ENCODE peak calls at places on chromosomes 3 and 15, in five cellular contexts. One of them, this sample, is unnamed.

GRCh38 chr3:147934316-147935188 is 525.4 kb downstream of the ZIC1 start:
- DNase-seq in caudate nucleus: no peak
- DNase-seq in fibroblast of pulmonary artery: no peak
- DNase-seq in endodermal cell: peak
- DNase-seq in ureter: no peak
- DNase-seq in this sample: peak

GRCh38 chr15:92807971-92808571 is 92.1 kb upstream of the CHD2 start:
- DNase-seq in caudate nucleus: peak
- DNase-seq in ureter: no peak
- DNase-seq in fibroblast of pulmonary artery: peak
- DNase-seq in endodermal cell: peak
- DNase-seq in this sample: peak

GRCh38 chr15:57329582-57330367 is 46.5 kb upstream of the CGNL1 start:
- DNase-seq in endodermal cell: no peak
- DNase-seq in fibroblast of pulmonary artery: no peak
- DNase-seq in ureter: no peak
- DNase-seq in caudate nucleus: no peak
- DNase-seq in this sample: no peak

GRCh38 chr15:84980196-84981053 is 1.2 kb upstream of the PDE8A start:
- DNase-seq in ureter: peak
- DNase-seq in fibroblast of pulmonary artery: peak
- DNase-seq in endodermal cell: peak
- DNase-seq in caudate nucleus: peak
- DNase-seq in this sample: peak

GRCh38 chr3:193375614-193376013 is 2.9 kb downstream of the ATP13A5 start:
- DNase-seq in ureter: no peak
- DNase-seq in fibroblast of pulmonary artery: no peak
- DNase-seq in caudate nucleus: no peak
- DNase-seq in endodermal cell: no peak
- DNase-seq in this sample: no peak

GRCh38 chr3:21955406-21955805 is 204.4 kb upstream of the ZNF385D start:
- DNase-seq in ureter: no peak
- DNase-seq in fibroblast of pulmonary artery: peak
- DNase-seq in endodermal cell: no peak
- DNase-seq in caudate nucleus: no peak
- DNase-seq in this sample: no peak

GRCh38 chr3:79367066-79367465 is 400.7 kb downstream of the ROBO1 start:
- DNase-seq in ureter: no peak
- DNase-seq in endodermal cell: no peak
- DNase-seq in caudate nucleus: no peak
- DNase-seq in fibroblast of pulmonary artery: peak
- DNase-seq in this sample: no peak

GRCh38 chr15:66255293-66255676 is 1.7 kb upstream of the MEGF11 start:
- DNase-seq in endodermal cell: no peak
- DNase-seq in caudate nucleus: no peak
- DNase-seq in ureter: no peak
- DNase-seq in fibroblast of pulmonary artery: no peak
- DNase-seq in this sample: no peak

GRCh38 chr3:60260546-60260945 is 990.7 kb downstream of the FHIT start:
- DNase-seq in fibroblast of pulmonary artery: no peak
- DNase-seq in caudate nucleus: no peak
- DNase-seq in endodermal cell: no peak
- DNase-seq in ureter: no peak
- DNase-seq in this sample: no peak

GRCh38 chr3:94173667-94174434 is 111.0 kb downstream of the NSUN3 start:
- DNase-seq in endodermal cell: no peak
- DNase-seq in fibroblast of pulmonary artery: peak
- DNase-seq in ureter: no peak
- DNase-seq in caudate nucleus: no peak
- DNase-seq in this sample: no peak

GRCh38 chr3:65126527-65127440 is 439.0 kb upstream of the ADAMTS9 start:
- DNase-seq in caudate nucleus: no peak
- DNase-seq in ureter: no peak
- DNase-seq in endodermal cell: no peak
- DNase-seq in fibroblast of pulmonary artery: peak
- DNase-seq in this sample: no peak

GRCh38 chr15:71093089-71094024 is 21.9 kb upstream of the THSD4 start:
- DNase-seq in endodermal cell: no peak
- DNase-seq in caudate nucleus: no peak
- DNase-seq in fibroblast of pulmonary artery: peak
- DNase-seq in ureter: peak
- DNase-seq in this sample: no peak

GRCh38 chr3:138833908-138834358 is 795 bp downstream of the PIK3CB start:
- DNase-seq in endodermal cell: no peak
- DNase-seq in caudate nucleus: peak
- DNase-seq in fibroblast of pulmonary artery: peak
- DNase-seq in ureter: no peak
- DNase-seq in this sample: peak

GRCh38 chr15:80856809-80857377 is 77.7 kb downstream of the CEMIP start:
- DNase-seq in fibroblast of pulmonary artery: peak
- DNase-seq in ureter: no peak
- DNase-seq in caudate nucleus: no peak
- DNase-seq in endodermal cell: peak
- DNase-seq in this sample: peak

GRCh38 chr3:57729339-57730039 is 26.6 kb upstream of the SLMAP start:
- DNase-seq in fibroblast of pulmonary artery: peak
- DNase-seq in endodermal cell: no peak
- DNase-seq in caudate nucleus: no peak
- DNase-seq in ureter: no peak
- DNase-seq in this sample: no peak

GRCh38 chr3:129310111-129310601 is 31.5 kb downstream of the HMCES start:
- DNase-seq in fibroblast of pulmonary artery: no peak
- DNase-seq in ureter: no peak
- DNase-seq in endodermal cell: peak
- DNase-seq in caudate nucleus: no peak
- DNase-seq in this sample: no peak

GRCh38 chr3:170909129-170909903 is 879 bp upstream of the EIF5A2 start:
- DNase-seq in caudate nucleus: no peak
- DNase-seq in ureter: no peak
- DNase-seq in fibroblast of pulmonary artery: peak
- DNase-seq in endodermal cell: no peak
- DNase-seq in this sample: no peak

GRCh38 chr3:186090884-186091283 is 18.0 kb downstream of the ETV5 start:
- DNase-seq in caudate nucleus: no peak
- DNase-seq in ureter: no peak
- DNase-seq in endodermal cell: no peak
- DNase-seq in fibroblast of pulmonary artery: no peak
- DNase-seq in this sample: no peak

GRCh38 chr3:58177747-58178527 is 32.8 kb downstream of the DNASE1L3 start:
- DNase-seq in fibroblast of pulmonary artery: peak
- DNase-seq in caudate nucleus: peak
- DNase-seq in endodermal cell: peak
- DNase-seq in ureter: peak
- DNase-seq in this sample: peak

GRCh38 chr3:50194903-50195500 is 3.6 kb downstream of the GNAT1 start:
- DNase-seq in endodermal cell: peak
- DNase-seq in ureter: no peak
- DNase-seq in fibroblast of pulmonary artery: no peak
- DNase-seq in caudate nucleus: no peak
- DNase-seq in this sample: peak

GRCh38 chr3:124363451-124363850 is 366.8 kb upstream of the UMPS start:
- DNase-seq in caudate nucleus: no peak
- DNase-seq in ureter: no peak
- DNase-seq in fibroblast of pulmonary artery: peak
- DNase-seq in endodermal cell: no peak
- DNase-seq in this sample: no peak

GRCh38 chr3:197784019-197784585 is 7.0 kb upstream of the LRCH3 start:
- DNase-seq in caudate nucleus: no peak
- DNase-seq in ureter: no peak
- DNase-seq in fibroblast of pulmonary artery: no peak
- DNase-seq in endodermal cell: no peak
- DNase-seq in this sample: no peak

GRCh38 chr3:140440446-140440845 is 237.4 kb upstream of the TRIM42 start:
- DNase-seq in endodermal cell: no peak
- DNase-seq in caudate nucleus: no peak
- DNase-seq in ureter: no peak
- DNase-seq in fibroblast of pulmonary artery: no peak
- DNase-seq in this sample: no peak

GRCh38 chr3:136149569-136150136 is 46.5 kb downstream of the MSL2 start:
- DNase-seq in endodermal cell: no peak
- DNase-seq in caudate nucleus: no peak
- DNase-seq in fibroblast of pulmonary artery: peak
- DNase-seq in ureter: no peak
- DNase-seq in this sample: no peak

GRCh38 chr3:88452228-88452627 is 302.5 kb downstream of the C3orf38 start:
- DNase-seq in fibroblast of pulmonary artery: no peak
- DNase-seq in caudate nucleus: no peak
- DNase-seq in ureter: no peak
- DNase-seq in endodermal cell: no peak
- DNase-seq in this sample: no peak

GRCh38 chr15:66241301-66241700 is 12.2 kb downstream of the MEGF11 start:
- DNase-seq in endodermal cell: no peak
- DNase-seq in ureter: no peak
- DNase-seq in caudate nucleus: no peak
- DNase-seq in fibroblast of pulmonary artery: no peak
- DNase-seq in this sample: peak

GRCh38 chr3:10312866-10313265 is 8.0 kb downstream of the SEC13 start:
- DNase-seq in fibroblast of pulmonary artery: no peak
- DNase-seq in ureter: no peak
- DNase-seq in caudate nucleus: no peak
- DNase-seq in endodermal cell: no peak
- DNase-seq in this sample: no peak

GRCh38 chr15:45662375-45662774 is 27.5 kb downstream of the SQOR start:
- DNase-seq in endodermal cell: peak
- DNase-seq in caudate nucleus: no peak
- DNase-seq in fibroblast of pulmonary artery: no peak
- DNase-seq in ureter: no peak
- DNase-seq in this sample: peak

GRCh38 chr15:95865330-95865739 is 465.2 kb upstream of the NR2F2 start:
- DNase-seq in fibroblast of pulmonary artery: no peak
- DNase-seq in caudate nucleus: no peak
- DNase-seq in ureter: no peak
- DNase-seq in endodermal cell: no peak
- DNase-seq in this sample: no peak

GRCh38 chr15:78111788-78112187 is 19.4 kb downstream of the SH2D7 start:
- DNase-seq in fibroblast of pulmonary artery: no peak
- DNase-seq in ureter: no peak
- DNase-seq in caudate nucleus: no peak
- DNase-seq in endodermal cell: no peak
- DNase-seq in this sample: no peak

GRCh38 chr3:187403768-187404270 is 35.6 kb downstream of the RTP4 start:
- DNase-seq in fibroblast of pulmonary artery: peak
- DNase-seq in ureter: no peak
- DNase-seq in caudate nucleus: no peak
- DNase-seq in endodermal cell: no peak
- DNase-seq in this sample: no peak

GRCh38 chr3:142278451-142278850 is 53.1 kb upstream of the GK5 start:
- DNase-seq in endodermal cell: no peak
- DNase-seq in caudate nucleus: no peak
- DNase-seq in fibroblast of pulmonary artery: peak
- DNase-seq in ureter: no peak
- DNase-seq in this sample: no peak

GRCh38 chr3:156150434-156151066 is 30.2 kb downstream of the KCNAB1 start:
- DNase-seq in caudate nucleus: peak
- DNase-seq in fibroblast of pulmonary artery: peak
- DNase-seq in endodermal cell: peak
- DNase-seq in ureter: peak
- DNase-seq in this sample: peak

GRCh38 chr3:195544634-195545033 is 1.5 kb upstream of the PPP1R2 start:
- DNase-seq in ureter: no peak
- DNase-seq in fibroblast of pulmonary artery: peak
- DNase-seq in endodermal cell: no peak
- DNase-seq in caudate nucleus: no peak
- DNase-seq in this sample: no peak

GRCh38 chr15:98842973-98843285 is 164.7 kb downstream of the PGPEP1L start:
- DNase-seq in fibroblast of pulmonary artery: no peak
- DNase-seq in endodermal cell: no peak
- DNase-seq in ureter: no peak
- DNase-seq in caudate nucleus: no peak
- DNase-seq in this sample: no peak